ENCODE peak calls at places on chromosomes 6 and 20, in seven cellular contexts. One of them, this sample, is unnamed.

GRCh38 chr20:7151666-7152065 is 384.2 kb downstream of the BMP2 start:
- DNase-seq in right atrium auricular region: no peak
- DNase-seq in NCI-H1417 treated with DMSO at 0.1 percent for 48 hours: no peak
- DNase-seq in glutamatergic neuron: no peak
- DNase-seq in H54: no peak
- DNase-seq in GM18507: no peak
- DNase-seq in ovary: no peak
- DNase-seq in this sample: peak

GRCh38 chr20:62141397-62142251 is 1.6 kb downstream of the PSMA7 start:
- DNase-seq in ovary: no peak
- DNase-seq in GM18507: no peak
- DNase-seq in right atrium auricular region: no peak
- DNase-seq in glutamatergic neuron: no peak
- DNase-seq in H54: no peak
- DNase-seq in NCI-H1417 treated with DMSO at 0.1 percent for 48 hours: no peak
- DNase-seq in this sample: peak

GRCh38 chr20:39039261-39039660 is 77.1 kb downstream of the DHX35 start:
- DNase-seq in ovary: no peak
- DNase-seq in NCI-H1417 treated with DMSO at 0.1 percent for 48 hours: no peak
- DNase-seq in GM18507: no peak
- DNase-seq in H54: no peak
- DNase-seq in glutamatergic neuron: no peak
- DNase-seq in right atrium auricular region: no peak
- DNase-seq in this sample: no peak

GRCh38 chr6:135202821-135203220 is 21.7 kb downstream of the MYB start:
- DNase-seq in right atrium auricular region: no peak
- DNase-seq in ovary: no peak
- DNase-seq in NCI-H1417 treated with DMSO at 0.1 percent for 48 hours: no peak
- DNase-seq in H54: no peak
- DNase-seq in GM18507: no peak
- DNase-seq in glutamatergic neuron: no peak
- DNase-seq in this sample: no peak

GRCh38 chr6:20905377-20905776 is 371.1 kb downstream of the CDKAL1 start:
- DNase-seq in glutamatergic neuron: no peak
- DNase-seq in right atrium auricular region: no peak
- DNase-seq in NCI-H1417 treated with DMSO at 0.1 percent for 48 hours: no peak
- DNase-seq in ovary: no peak
- DNase-seq in H54: no peak
- DNase-seq in GM18507: no peak
- DNase-seq in this sample: no peak

GRCh38 chr20:1490643-1491042 is 577 bp downstream of the SIRPB2 start:
- DNase-seq in H54: no peak
- DNase-seq in GM18507: no peak
- DNase-seq in glutamatergic neuron: no peak
- DNase-seq in ovary: no peak
- DNase-seq in right atrium auricular region: no peak
- DNase-seq in NCI-H1417 treated with DMSO at 0.1 percent for 48 hours: no peak
- DNase-seq in this sample: no peak

GRCh38 chr20:48761023-48761785 is 66.6 kb downstream of the PREX1 start:
- DNase-seq in H54: no peak
- DNase-seq in glutamatergic neuron: no peak
- DNase-seq in right atrium auricular region: no peak
- DNase-seq in ovary: no peak
- DNase-seq in GM18507: no peak
- DNase-seq in NCI-H1417 treated with DMSO at 0.1 percent for 48 hours: no peak
- DNase-seq in this sample: no peak

GRCh38 chr6:134517145-134517658 is 199.3 kb upstream of the SGK1 start:
- DNase-seq in NCI-H1417 treated with DMSO at 0.1 percent for 48 hours: no peak
- DNase-seq in glutamatergic neuron: peak
- DNase-seq in GM18507: no peak
- DNase-seq in ovary: peak
- DNase-seq in H54: peak
- DNase-seq in right atrium auricular region: peak
- DNase-seq in this sample: peak

GRCh38 chr6:52300489-52300931 is 16.0 kb upstream of the MCM3 start:
- DNase-seq in right atrium auricular region: no peak
- DNase-seq in H54: no peak
- DNase-seq in GM18507: no peak
- DNase-seq in glutamatergic neuron: no peak
- DNase-seq in NCI-H1417 treated with DMSO at 0.1 percent for 48 hours: no peak
- DNase-seq in ovary: no peak
- DNase-seq in this sample: no peak

GRCh38 chr6:158488065-158488464 is 71.8 kb upstream of the TMEM181 start:
- DNase-seq in GM18507: no peak
- DNase-seq in ovary: no peak
- DNase-seq in H54: peak
- DNase-seq in glutamatergic neuron: no peak
- DNase-seq in right atrium auricular region: no peak
- DNase-seq in NCI-H1417 treated with DMSO at 0.1 percent for 48 hours: no peak
- DNase-seq in this sample: peak

GRCh38 chr20:33900515-33901131 is 89.5 kb downstream of the CHMP4B start:
- DNase-seq in right atrium auricular region: no peak
- DNase-seq in glutamatergic neuron: no peak
- DNase-seq in ovary: no peak
- DNase-seq in GM18507: no peak
- DNase-seq in NCI-H1417 treated with DMSO at 0.1 percent for 48 hours: no peak
- DNase-seq in H54: no peak
- DNase-seq in this sample: no peak

GRCh38 chr6:34018026-34018425 is 127.9 kb downstream of the GRM4 start:
- DNase-seq in glutamatergic neuron: no peak
- DNase-seq in right atrium auricular region: no peak
- DNase-seq in ovary: no peak
- DNase-seq in GM18507: no peak
- DNase-seq in NCI-H1417 treated with DMSO at 0.1 percent for 48 hours: no peak
- DNase-seq in H54: no peak
- DNase-seq in this sample: no peak

GRCh38 chr6:81950877-81951276 is 198.4 kb upstream of the TENT5A start:
- DNase-seq in ovary: no peak
- DNase-seq in NCI-H1417 treated with DMSO at 0.1 percent for 48 hours: no peak
- DNase-seq in right atrium auricular region: no peak
- DNase-seq in glutamatergic neuron: no peak
- DNase-seq in GM18507: no peak
- DNase-seq in H54: peak
- DNase-seq in this sample: no peak

GRCh38 chr6:75856902-75857301 is 107.9 kb downstream of the MYO6 start:
- DNase-seq in H54: no peak
- DNase-seq in glutamatergic neuron: no peak
- DNase-seq in ovary: no peak
- DNase-seq in NCI-H1417 treated with DMSO at 0.1 percent for 48 hours: no peak
- DNase-seq in right atrium auricular region: no peak
- DNase-seq in GM18507: no peak
- DNase-seq in this sample: no peak

GRCh38 chr6:24009319-24009718 is 116.7 kb upstream of the NRSN1 start:
- DNase-seq in ovary: no peak
- DNase-seq in H54: no peak
- DNase-seq in NCI-H1417 treated with DMSO at 0.1 percent for 48 hours: peak
- DNase-seq in glutamatergic neuron: no peak
- DNase-seq in GM18507: no peak
- DNase-seq in right atrium auricular region: no peak
- DNase-seq in this sample: no peak